ENCODE peak calls at places on chromosomes 11 and 22, in six cellular contexts. X, F, O, D, R and B are unnamed samples.

GRCh38 chr11:30889116-30889765 is 303.1 kb upstream of the MPPED2 start:
- DNase-seq in X (peak; percentile 19), F (peak; percentile 2), O (peak; percentile 38), D (no peak), R (no peak), B (no peak)

GRCh38 chr22:38554281-38554680 is 15.7 kb downstream of the DMC1 start:
- DNase-seq in X (no peak), F (no peak), O (peak; percentile 49), D (no peak), R (no peak), B (no peak)

GRCh38 chr22:43884600-43885318 is 7.1 kb downstream of the PNPLA5 start:
- DNase-seq in X (peak; percentile 11), F (peak; percentile 58), O (peak; percentile 22), D (peak; percentile 14), R (peak; percentile 57), B (peak; percentile 39)

GRCh38 chr11:2734181-2735052 is 34.6 kb upstream of the KCNQ1OT1 start:
- DNase-seq in X (no peak), F (no peak), O (no peak), D (no peak), R (no peak), B (no peak)

GRCh38 chr22:28018461-28018927 is 99.4 kb upstream of the PITPNB start:
- DNase-seq in X (no peak), F (no peak), O (no peak), D (no peak), R (no peak), B (no peak)

GRCh38 chr11:1825039-1825740 is 9.6 kb upstream of the SYT8 start:
- DNase-seq in X (no peak), F (peak; percentile 52), O (no peak), D (no peak), R (peak; percentile 86), B (no peak)

GRCh38 chr22:44458044-44459020 is 39.7 kb downstream of the RTL6 start:
- DNase-seq in X (no peak), F (no peak), O (no peak), D (no peak), R (no peak), B (no peak)

GRCh38 chr22:37462983-37463382 is 23.2 kb downstream of the MFNG start:
- DNase-seq in X (no peak), F (peak; percentile 60), O (peak; percentile 40), D (peak; percentile 10), R (peak; percentile 47), B (no peak)

GRCh38 chr11:125762445-125762844 is 16.2 kb downstream of the PATE2 start:
- DNase-seq in X (no peak), F (no peak), O (no peak), D (no peak), R (no peak), B (no peak)

GRCh38 chr11:125404811-125405481 is 91.1 kb downstream of the FEZ1 start:
- DNase-seq in X (peak; percentile 37), F (peak; percentile 66), O (peak; percentile 32), D (peak; percentile 7), R (peak; percentile 72), B (no peak)

GRCh38 chr11:121909571-121909970 is 206.4 kb downstream of the BLID start:
- DNase-seq in X (no peak), F (no peak), O (no peak), D (no peak), R (no peak), B (no peak)

GRCh38 chr11:107563702-107564101 is 1.8 kb downstream of the ALKBH8 start:
- DNase-seq in X (peak; percentile 64), F (peak; percentile 74), O (peak; percentile 57), D (peak; percentile 64), R (no peak), B (peak; percentile 87)

GRCh38 chr11:103673773-103674172 is 362.7 kb upstream of the DDI1 start:
- DNase-seq in X (no peak), F (peak; percentile 68), O (peak; percentile 34), D (no peak), R (no peak), B (no peak)

GRCh38 chr11:62671272-62671603 is 235 bp upstream of the UQCC3 start:
- DNase-seq in X (peak; percentile 28), F (no peak), O (no peak), D (peak; percentile 67), R (no peak), B (peak; percentile 72)

GRCh38 chr11:61814242-61814957 is 2.4 kb downstream of the FADS1 start:
- DNase-seq in X (peak; percentile 36), F (peak; percentile 36), O (no peak), D (peak; percentile 36), R (no peak), B (no peak)

GRCh38 chr22:49033616-49034015 is 794.1 kb downstream of the BRD1 start:
- DNase-seq in X (no peak), F (no peak), O (no peak), D (no peak), R (no peak), B (no peak)

GRCh38 chr11:68002943-68003845 is 703 bp downstream of the UNC93B1 start:
- DNase-seq in X (no peak), F (no peak), O (no peak), D (no peak), R (no peak), B (no peak)

GRCh38 chr11:45254070-45254469 is 32.1 kb downstream of the SYT13 start:
- DNase-seq in X (peak; percentile 22), F (no peak), O (no peak), D (no peak), R (no peak), B (no peak)

GRCh38 chr22:28016781-28017557 is 97.9 kb upstream of the PITPNB start:
- DNase-seq in X (no peak), F (no peak), O (no peak), D (no peak), R (no peak), B (no peak)

GRCh38 chr11:36467913-36468312 is 42.2 kb downstream of the TRAF6 start:
- DNase-seq in X (no peak), F (no peak), O (no peak), D (no peak), R (no peak), B (no peak)

GRCh38 chr11:13016415-13016814 is 7.3 kb downstream of the RASSF10 start:
- DNase-seq in X (no peak), F (no peak), O (no peak), D (no peak), R (no peak), B (no peak)

GRCh38 chr22:49244466-49245420 is 582.9 kb downstream of the BRD1 start:
- DNase-seq in X (no peak), F (no peak), O (no peak), D (no peak), R (no peak), B (no peak)

GRCh38 chr22:41966607-41967240 is 2.5 kb upstream of the SEPTIN3 start:
- DNase-seq in X (peak; percentile 83), F (peak; percentile 88), O (peak; percentile 85), D (peak; percentile 82), R (no peak), B (peak; percentile 68)

GRCh38 chr11:72969894-72970335 is 155.7 kb downstream of the ATG16L2 start:
- DNase-seq in X (peak; percentile 68), F (peak; percentile 68), O (peak; percentile 87), D (no peak), R (no peak), B (no peak)

GRCh38 chr11:112004389-112004788 is 20.8 kb upstream of the DLAT start:
- DNase-seq in X (peak; percentile 4), F (no peak), O (no peak), D (no peak), R (no peak), B (peak; percentile 42)

GRCh38 chr22:45942787-45943493 is 34.0 kb downstream of the WNT7B start:
- DNase-seq in X (no peak), F (no peak), O (no peak), D (no peak), R (no peak), B (no peak)